ENCODE peak calls at places on chromosomes 2 and 18, in five cellular contexts. G is nephron progenitor cell, V is cardiac muscle cell, Z is BE2C, T is GM13976. A is an unnamed sample.

GRCh38 chr2:177467646-177468045 is 75.1 kb downstream of the AGPS start:
- DNase-seq in Z (no peak), G (no peak), T (no peak), V (no peak), A (no peak)

GRCh38 chr18:63402246-63403164 is 19.8 kb downstream of the VPS4B start:
- DNase-seq in G (no peak), V (no peak), Z (no peak), T (no peak), A (no peak)

GRCh38 chr2:96805026-96805425 is 11.0 kb upstream of the CNNM3 start:
- DNase-seq in V (no peak), T (no peak), G (no peak), Z (no peak), A (no peak)

GRCh38 chr2:140354544-140354943 is 1574.4 kb upstream of the NXPH2 start:
- DNase-seq in V (no peak), Z (no peak), T (no peak), G (no peak), A (no peak)

GRCh38 chr2:56540467-56540866 is 356.7 kb downstream of the CCDC85A start:
- DNase-seq in Z (no peak), G (no peak), T (no peak), V (no peak), A (no peak)

GRCh38 chr2:8252997-8253694 is 428.7 kb upstream of the ID2 start:
- DNase-seq in T (peak; percentile 48), V (no peak), Z (no peak), G (no peak), A (no peak)

GRCh38 chr2:42618972-42619371 is 50.5 kb downstream of the MTA3 start:
- DNase-seq in T (no peak), V (no peak), Z (no peak), G (no peak), A (no peak)

GRCh38 chr2:26595146-26595545 is 46.0 kb downstream of the CIB4 start:
- DNase-seq in T (no peak), V (no peak), Z (no peak), G (no peak), A (no peak)

GRCh38 chr2:144524190-144524957 is 4.5 kb upstream of the ZEB2 start:
- DNase-seq in G (peak; percentile 80), V (peak; percentile 78), T (no peak), Z (peak; percentile 66), A (no peak)

GRCh38 chr2:58608146-58608545 is 367.0 kb upstream of the FANCL start:
- DNase-seq in G (no peak), V (no peak), T (no peak), Z (no peak), A (no peak)

GRCh38 chr2:27647289-27647688 is 16.1 kb downstream of the SUPT7L start:
- DNase-seq in Z (no peak), T (no peak), G (no peak), V (no peak), A (no peak)

GRCh38 chr2:191385416-191386160 is 140.4 kb downstream of the MYO1B start:
- DNase-seq in T (no peak), G (no peak), V (no peak), Z (no peak), A (no peak)

GRCh38 chr2:134625311-134625710 is 93.5 kb downstream of the TMEM163 start:
- DNase-seq in T (no peak), V (no peak), Z (no peak), G (no peak), A (no peak)

GRCh38 chr2:83823238-83823637 is 635.8 kb downstream of the SUCLG1 start:
- DNase-seq in G (no peak), Z (no peak), T (no peak), V (no peak), A (no peak)

GRCh38 chr2:126657146-126657635 is 1.2 kb downstream of the GYPC start:
- DNase-seq in V (no peak), G (peak; percentile 43), T (no peak), Z (no peak), A (no peak)

GRCh38 chr2:156340377-156340776 is 7.9 kb upstream of the NR4A2 start:
- DNase-seq in V (no peak), Z (no peak), G (no peak), T (no peak), A (no peak)

GRCh38 chr2:112059671-112060070 is 4.6 kb downstream of the TMEM87B start:
- DNase-seq in Z (no peak), T (no peak), V (no peak), G (no peak), A (no peak)

GRCh38 chr18:3177902-3178687 is 41.7 kb downstream of the MYOM1 start:
- DNase-seq in V (no peak), T (peak; percentile 78), G (no peak), Z (no peak), A (no peak)

GRCh38 chr2:30222636-30223360 is 8.5 kb upstream of the LBH start:
- DNase-seq in G (no peak), T (no peak), Z (no peak), V (no peak), A (no peak)

GRCh38 chr2:30223413-30223874 is 7.9 kb upstream of the LBH start:
- DNase-seq in V (no peak), G (no peak), Z (no peak), T (peak; percentile 54), A (no peak)

GRCh38 chr2:30224147-30224546 is 7.2 kb upstream of the LBH start:
- DNase-seq in Z (no peak), V (peak; percentile 82), T (no peak), G (no peak), A (no peak)

GRCh38 chr2:30226144-30227032 is 4.9 kb upstream of the LBH start:
- DNase-seq in V (no peak), G (no peak), Z (no peak), T (peak; percentile 62), A (no peak)

DNA sequence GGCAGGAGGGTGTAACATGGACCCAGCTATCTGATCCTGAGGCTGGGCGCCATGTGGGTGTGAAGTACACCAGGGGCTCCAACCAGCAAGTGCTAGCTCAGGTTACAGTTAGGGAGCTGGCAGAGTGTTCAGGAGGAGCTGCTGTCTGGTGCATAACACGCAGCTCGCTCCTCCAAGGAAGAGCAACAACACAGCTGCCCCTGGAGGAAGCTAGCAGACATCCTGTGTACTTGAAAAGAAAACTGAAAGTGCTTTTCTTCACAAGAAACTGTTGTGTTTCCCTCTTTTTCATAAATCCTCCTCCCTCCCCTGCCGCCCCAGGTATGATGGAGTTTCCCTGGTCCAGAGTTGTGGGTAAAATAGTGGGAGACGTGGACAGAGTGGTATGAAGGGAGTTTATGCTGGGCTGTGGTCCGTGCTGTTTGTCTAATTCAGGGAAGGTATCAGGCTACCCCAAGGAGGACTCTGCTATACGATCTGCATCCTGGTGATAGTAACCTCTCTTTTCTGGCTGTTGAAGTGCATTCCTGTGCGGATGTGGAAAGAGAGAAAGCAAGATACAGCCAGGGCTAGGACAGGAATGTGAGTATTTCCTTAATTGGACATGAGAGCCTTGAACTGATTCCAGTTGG is 6.1 kb upstream of the LBH start:
- DNase-seq in V (peak; percentile 63), G (peak; percentile 39), T (peak; percentile 46), Z (no peak), A (no peak)
- TF ChIP-seq CTCF in V (no peak), G (no peak), T (no peak), Z (no peak), A (no peak)

DNA sequence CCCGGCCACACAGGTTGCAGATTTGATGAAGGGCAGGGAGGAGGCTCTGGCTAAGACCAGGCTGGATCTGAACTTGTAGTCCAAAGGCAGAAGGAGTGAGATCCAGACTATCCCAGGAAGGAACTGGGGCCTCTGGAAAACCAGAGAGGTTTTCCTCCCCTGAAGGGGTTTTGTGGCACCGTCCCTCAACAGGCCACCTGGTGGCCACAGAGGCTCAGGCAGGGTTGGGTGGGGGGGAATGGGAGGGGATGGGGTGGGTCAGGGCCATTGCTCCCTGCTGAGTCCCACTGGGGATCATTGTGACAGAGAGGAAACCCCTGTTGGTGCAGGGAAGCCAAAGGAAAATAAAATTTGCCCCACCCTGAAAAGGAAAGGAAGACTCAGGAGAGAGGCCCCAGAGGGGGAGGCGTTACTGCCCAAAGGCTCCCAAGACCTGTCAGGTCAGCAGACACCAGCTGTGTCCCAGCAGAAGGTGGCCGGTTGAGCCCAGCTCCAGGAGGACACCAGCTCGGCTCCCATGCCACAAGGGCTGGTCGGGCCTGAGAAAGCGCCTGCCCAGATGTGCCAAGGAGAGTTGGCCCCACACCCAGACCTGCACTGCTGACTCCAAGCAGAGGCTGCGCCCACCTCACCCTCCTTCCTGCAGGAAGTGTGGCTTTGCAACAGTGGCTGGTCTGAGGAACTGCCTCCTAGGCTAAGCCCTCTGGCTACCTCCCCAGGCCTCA is 37.3 kb upstream of the PTMA start:
- DNase-seq in G (no peak), Z (no peak), T (no peak), V (peak; percentile 45), A (no peak)
- TF ChIP-seq CTCF in G (peak; percentile 46), Z (peak; percentile 45), T (no peak), V (peak; percentile 14), A (peak; percentile 54)

GRCh38 chr18:36440614-36441013 is 143.1 kb downstream of the FHOD3 start:
- DNase-seq in V (no peak), G (no peak), Z (no peak), T (no peak), A (no peak)
- TF ChIP-seq CTCF in V (no peak), G (no peak), Z (no peak), T (no peak), A (no peak)

GRCh38 chr18:7924616-7925015 is 357.5 kb downstream of the PTPRM start:
- DNase-seq in Z (no peak), V (peak; percentile 10), G (no peak), T (no peak), A (no peak)

GRCh38 chr18:7921938-7922587 is 354.9 kb downstream of the PTPRM start:
- DNase-seq in V (no peak), G (no peak), T (no peak), Z (no peak), A (no peak)

GRCh38 chr18:7923105-7923504 is 356.0 kb downstream of the PTPRM start:
- DNase-seq in V (peak; percentile 43), T (no peak), G (no peak), Z (no peak), A (no peak)

GRCh38 chr18:7927119-7927518 is 360.0 kb downstream of the PTPRM start:
- DNase-seq in Z (no peak), G (no peak), T (no peak), V (peak; percentile 23), A (no peak)

DNA sequence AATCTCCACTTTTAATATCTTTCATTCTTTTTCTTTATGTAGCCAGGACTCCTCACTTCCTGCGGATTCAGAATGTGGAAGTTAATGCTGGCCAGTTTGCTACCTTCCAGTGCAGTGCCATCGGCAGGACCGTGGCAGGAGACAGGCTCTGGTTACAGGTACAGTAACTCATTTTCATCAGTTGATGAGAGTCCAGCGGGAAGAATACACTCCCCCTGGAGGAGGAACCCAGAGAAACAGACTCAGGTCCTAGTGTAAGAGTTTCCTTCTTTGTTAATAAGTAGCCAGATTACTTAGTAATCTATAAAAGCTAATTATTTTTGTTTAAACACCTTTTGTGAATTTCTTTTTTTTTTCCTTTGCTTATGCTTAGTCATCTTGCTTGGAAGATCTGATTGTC is 359.4 kb downstream of the PTPRM start:
- DNase-seq in G (peak; percentile 11), Z (no peak), T (no peak), V (peak; percentile 48), A (no peak)
- TF ChIP-seq CTCF in G (peak; percentile 20), Z (no peak), T (no peak), V (no peak), A (peak; percentile 58)

DNA sequence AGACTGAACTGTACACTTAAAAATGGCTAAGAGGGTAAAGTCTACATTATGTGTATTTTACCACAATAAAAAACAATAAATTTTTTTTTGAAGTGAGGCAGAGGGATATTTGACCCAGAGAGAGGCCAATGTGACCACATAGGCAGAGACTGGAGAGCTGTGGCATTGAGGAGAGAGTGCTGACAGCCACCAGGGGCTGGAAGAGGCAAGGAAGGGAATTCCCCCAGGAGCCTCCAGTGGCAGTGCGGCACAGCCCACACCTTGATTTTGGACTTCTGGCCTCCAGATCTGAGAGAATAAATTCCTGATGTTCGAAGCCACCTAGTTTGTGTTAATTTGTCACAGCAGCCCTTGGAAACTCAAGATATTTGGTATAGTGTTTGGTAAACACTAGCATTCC is 22.7 kb downstream of the ANKRD29 start:
- DNase-seq in Z (no peak), T (no peak), V (peak; percentile 46), G (no peak), A (no peak)
- TF ChIP-seq CTCF in Z (peak; percentile 22), T (no peak), V (no peak), G (no peak), A (peak; percentile 28)